ENCODE peak calls at places on chromosomes 13 and 19, in seven cellular contexts. G, X, C, N, J, S and T are unnamed samples.

GRCh38 chr13:113920173-113920572 is 53.7 kb downstream of the C13orf46 start:
- DNase-seq in J (no peak), G (no peak), S (no peak), X (no peak), N (no peak), C (no peak), T (no peak)

GRCh38 chr13:110001622-110002275 is 215.4 kb upstream of the IRS2 start:
- DNase-seq in C (no peak), S (no peak), N (no peak), X (no peak), J (no peak), G (no peak), T (peak)

GRCh38 chr19:12733369-12733896 is 1.1 kb downstream of the TRIR start:
- DNase-seq in G (no peak), N (peak), C (peak), J (peak), S (no peak), X (no peak), T (peak)

GRCh38 chr13:41603917-41604316 is 146.6 kb downstream of the RGCC start:
- DNase-seq in S (no peak), C (no peak), N (peak), G (no peak), J (no peak), X (peak), T (peak)

GRCh38 chr13:27273658-27274425 is 3.2 kb downstream of the RASL11A start:
- DNase-seq in N (no peak), X (no peak), C (no peak), J (no peak), G (no peak), S (no peak), T (peak)

GRCh38 chr19:45526143-45526542 is 18.9 kb downstream of the VASP start:
- DNase-seq in N (peak), C (peak), J (peak), S (peak), X (peak), G (no peak), T (peak)

GRCh38 chr13:74325106-74325505 is 190.9 kb upstream of the KLF12 start:
- DNase-seq in C (peak), J (peak), N (no peak), X (no peak), G (no peak), S (no peak), T (peak)

GRCh38 chr13:57740719-57741118 is 109.2 kb downstream of the PCDH17 start:
- DNase-seq in N (no peak), G (no peak), J (no peak), X (no peak), S (no peak), C (peak), T (no peak)

GRCh38 chr19:45178262-45179062 is at the start of gene BLOC1S3:
- DNase-seq in S (peak), X (peak), C (peak), N (peak), G (peak), J (peak), T (peak)

GRCh38 chr19:34171539-34171876 is 796 bp upstream of the LSM14A start:
- DNase-seq in S (no peak), C (no peak), X (no peak), G (peak), N (peak), J (no peak), T (peak)

GRCh38 chr19:14149509-14149994 is 13.2 kb upstream of the ASF1B start:
- DNase-seq in C (peak), N (no peak), G (no peak), X (no peak), S (no peak), J (no peak), T (no peak)

GRCh38 chr13:108409735-108410134 is 140.2 kb downstream of the TNFSF13B start:
- DNase-seq in G (no peak), X (no peak), C (no peak), N (no peak), S (no peak), J (no peak), T (no peak)

GRCh38 chr13:81395368-81395767 is 1054.4 kb upstream of the SPRY2 start:
- DNase-seq in S (no peak), J (no peak), N (no peak), G (no peak), C (peak), X (peak), T (no peak)

GRCh38 chr13:101453784-101454201 is 1.3 kb downstream of the ITGBL1 start:
- DNase-seq in N (no peak), S (no peak), C (peak), J (no peak), G (no peak), X (no peak), T (no peak)

GRCh38 chr19:12838182-12838890 is at the start of gene MAST1:
- DNase-seq in J (no peak), N (no peak), C (peak), X (peak), S (no peak), G (no peak), T (no peak)

GRCh38 chr13:43864921-43865320 is 14.6 kb downstream of the CCDC122 start:
- DNase-seq in G (no peak), X (no peak), S (no peak), J (no peak), C (no peak), N (no peak), T (no peak)

GRCh38 chr19:41997851-41998229 is 3.8 kb upstream of the ATP1A3 start:
- DNase-seq in N (no peak), C (peak), G (no peak), J (no peak), X (no peak), S (no peak), T (no peak)

GRCh38 chr19:13103961-13104847 is 1.5 kb upstream of the LYL1 start:
- DNase-seq in S (no peak), X (peak), J (no peak), C (peak), G (no peak), N (peak), T (no peak)

GRCh38 chr19:55206664-55207500 is 2.4 kb downstream of the PTPRH start:
- DNase-seq in S (no peak), N (peak), J (peak), C (peak), G (no peak), X (peak), T (peak)

GRCh38 chr19:3268326-3268725 is 43.9 kb downstream of the CELF5 start:
- DNase-seq in S (no peak), X (no peak), G (no peak), N (no peak), J (no peak), C (no peak), T (no peak)

GRCh38 chr19:18875726-18876125 is 20.2 kb downstream of the CERS1 start:
- DNase-seq in G (no peak), J (no peak), S (no peak), N (no peak), X (no peak), C (no peak), T (peak)

GRCh38 chr13:40517486-40518311 is 148.7 kb downstream of the FOXO1 start:
- DNase-seq in G (peak), X (no peak), J (no peak), N (no peak), S (no peak), C (no peak), T (no peak)

GRCh38 chr19:50705422-50706019 is 14.1 kb downstream of the SHANK1 start:
- DNase-seq in C (peak), X (peak), N (peak), J (peak), G (peak), S (no peak), T (peak)

GRCh38 chr13:83184819-83185218 is 697.5 kb downstream of the SLITRK1 start:
- DNase-seq in J (no peak), S (no peak), X (no peak), C (no peak), G (no peak), N (no peak), T (peak)

GRCh38 chr13:32443111-32443510 is 15.2 kb upstream of the N4BP2L1 start:
- DNase-seq in C (peak), X (no peak), J (peak), S (no peak), N (peak), G (peak), T (peak)

GRCh38 chr13:41178040-41178439 is 16.3 kb downstream of the KBTBD7 start:
- DNase-seq in S (no peak), G (no peak), J (no peak), C (no peak), N (no peak), X (no peak), T (peak)

GRCh38 chr13:103238441-103238840 is 172.2 kb upstream of the SLC10A2 start:
- DNase-seq in G (no peak), X (no peak), N (no peak), S (no peak), C (no peak), J (no peak), T (no peak)

GRCh38 chr13:41652735-41653361 is 195.5 kb downstream of the RGCC start:
- DNase-seq in C (peak), N (peak), X (peak), J (peak), G (no peak), S (no peak), T (peak)

GRCh38 chr19:16654151-16654550 is 5.8 kb downstream of the SMIM7 start:
- DNase-seq in G (no peak), C (peak), J (peak), N (peak), X (peak), S (no peak), T (no peak)

GRCh38 chr13:78022164-78022877 is 103.7 kb upstream of the EDNRB start:
- DNase-seq in J (no peak), X (no peak), C (no peak), N (no peak), G (peak), S (no peak), T (peak)

GRCh38 chr19:40191836-40192646 is 815 bp downstream of the MAP3K10 start:
- DNase-seq in J (no peak), C (peak), S (no peak), N (peak), X (peak), G (no peak), T (peak)

GRCh38 chr13:38013676-38014075 is 144.1 kb upstream of the TRPC4 start:
- DNase-seq in J (no peak), X (no peak), S (no peak), N (no peak), C (no peak), G (no peak), T (no peak)

DNA sequence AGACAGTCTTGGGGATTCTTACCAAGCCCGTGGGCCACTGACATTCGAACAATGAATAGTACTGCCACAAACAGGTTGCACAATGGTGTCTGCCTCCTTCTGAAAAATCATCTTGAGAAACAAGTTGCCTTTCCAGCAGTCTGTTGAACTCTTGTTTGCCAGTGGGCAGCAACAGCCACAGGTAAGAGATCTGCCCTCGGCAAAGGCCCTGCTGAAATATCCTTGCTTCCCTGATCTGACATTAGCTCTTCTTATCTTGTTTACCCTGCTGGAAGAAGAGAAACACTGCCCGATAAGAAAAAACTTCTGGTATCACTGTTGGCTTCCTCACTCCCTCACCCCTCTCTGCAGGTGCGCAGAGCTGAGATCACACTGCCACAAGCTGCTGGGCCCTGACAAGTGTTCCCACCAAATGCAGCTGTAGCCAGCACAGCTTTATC is 2.0 kb downstream of the DOCK9 start:
- DNase-seq in X (peak), S (no peak), N (no peak), C (no peak), J (no peak), G (no peak), T (no peak)
- TF ChIP-seq RFX5 in X (no peak), S (no peak), N (no peak), C (no peak), J (no peak), G (no peak), T (no peak)

DNA sequence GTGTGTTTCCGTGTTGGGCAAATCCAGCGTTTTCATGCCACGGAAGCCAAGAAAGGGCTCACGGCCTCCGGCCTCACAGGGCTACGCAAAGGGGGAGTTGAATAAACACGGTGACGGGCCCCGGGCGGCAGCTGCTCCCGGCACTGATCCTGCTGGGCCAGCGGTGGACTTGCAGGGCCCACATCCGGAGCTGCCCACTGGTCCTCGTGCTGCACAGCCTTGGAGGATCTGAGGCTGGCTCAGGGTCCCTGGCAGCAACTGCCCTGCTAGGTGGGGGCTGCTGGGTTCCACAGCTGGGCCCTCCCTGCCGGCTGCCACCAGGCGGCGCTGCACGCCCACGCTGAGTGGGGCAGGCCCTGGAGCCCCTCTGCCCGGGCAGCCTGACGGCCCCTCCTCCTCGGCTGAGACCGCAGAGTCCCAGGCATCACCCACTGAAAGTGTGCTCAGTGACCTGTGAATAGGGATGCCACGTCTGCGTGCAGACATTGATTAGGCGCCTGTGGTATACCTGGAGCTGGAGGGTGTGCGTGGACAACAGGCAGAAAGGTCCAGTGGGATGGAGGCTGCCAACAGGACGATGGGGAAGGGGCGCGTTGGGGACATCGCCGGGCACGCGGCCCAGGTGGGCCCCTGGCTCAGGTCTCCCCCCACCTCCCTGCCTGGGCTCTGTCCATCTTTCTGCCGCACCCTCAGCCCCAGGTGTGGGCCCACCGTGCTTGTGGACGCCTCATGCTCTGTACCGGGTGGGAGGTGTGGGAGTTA is 5.3 kb upstream of the HCN2 start:
- DNase-seq in N (no peak), G (no peak), S (no peak), X (peak), C (peak), J (no peak), T (peak)
- TF ChIP-seq RFX5 in N (no peak), G (no peak), S (no peak), X (no peak), C (no peak), J (no peak), T (no peak)

GRCh38 chr19:28103916-28104315 is 1109.0 kb downstream of the UQCRFS1 start:
- DNase-seq in C (no peak), N (no peak), G (no peak), S (no peak), X (no peak), J (no peak), T (no peak)
- TF ChIP-seq RFX5 in C (no peak), N (no peak), G (no peak), S (no peak), X (no peak), J (no peak), T (no peak)

GRCh38 chr19:15250635-15250993 is 18.4 kb upstream of the EPHX3 start:
- DNase-seq in G (no peak), S (no peak), J (no peak), X (no peak), N (no peak), C (no peak), T (no peak)

GRCh38 chr19:15253076-15253475 is 20.8 kb upstream of the EPHX3 start:
- DNase-seq in C (no peak), J (no peak), N (no peak), S (no peak), X (no peak), G (no peak), T (no peak)

GRCh38 chr19:15252398-15253018 is 20.3 kb upstream of the EPHX3 start:
- DNase-seq in G (no peak), X (no peak), S (no peak), C (no peak), N (no peak), J (no peak), T (peak)

GRCh38 chr19:15251010-15251748 is 18.9 kb upstream of the EPHX3 start:
- DNase-seq in X (no peak), C (no peak), N (no peak), G (no peak), J (no peak), S (no peak), T (peak)

GRCh38 chr19:15251749-15252397 is 19.6 kb upstream of the EPHX3 start:
- DNase-seq in X (peak), S (peak), N (peak), C (peak), G (no peak), J (peak), T (peak)
- TF ChIP-seq RFX5 in X (no peak), S (no peak), N (no peak), C (no peak), G (no peak), J (no peak), T (no peak)

GRCh38 chr13:79387853-79388252 is 18.2 kb downstream of the RBM26 start:
- DNase-seq in S (no peak), J (no peak), X (no peak), C (no peak), G (no peak), N (no peak), T (no peak)

GRCh38 chr13:79382545-79383275 is 23.3 kb downstream of the RBM26 start:
- DNase-seq in C (no peak), S (no peak), G (no peak), N (no peak), J (no peak), X (no peak), T (no peak)

GRCh38 chr13:79384022-79384610 is 21.9 kb downstream of the RBM26 start:
- DNase-seq in G (no peak), J (peak), N (no peak), S (no peak), X (no peak), C (no peak), T (no peak)

GRCh38 chr13:79386125-79386822 is 19.8 kb downstream of the RBM26 start:
- DNase-seq in J (no peak), S (no peak), X (no peak), G (no peak), N (no peak), C (no peak), T (no peak)

DNA sequence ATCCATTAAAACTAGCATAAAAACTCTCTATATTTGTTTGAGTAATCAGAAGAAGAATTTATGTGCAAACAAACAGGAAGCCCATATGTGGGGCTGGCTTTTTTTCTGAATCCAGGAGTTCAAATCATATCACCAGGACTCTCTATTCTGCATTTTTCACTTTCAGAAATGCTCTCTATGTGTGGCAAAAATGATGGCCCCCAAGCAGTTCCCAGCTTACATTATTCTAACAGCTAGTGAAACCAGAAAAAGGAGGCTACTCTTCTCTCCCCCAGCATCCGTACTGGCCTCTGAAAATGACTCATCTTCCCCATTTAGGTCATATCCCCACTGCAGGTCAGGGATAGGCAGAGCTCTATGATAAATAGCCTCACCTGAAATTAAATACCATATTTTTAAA is 20.4 kb downstream of the RBM26 start:
- DNase-seq in N (no peak), S (no peak), J (no peak), C (no peak), X (no peak), G (peak), T (no peak)
- TF ChIP-seq RFX5 in N (no peak), S (no peak), J (no peak), C (no peak), X (no peak), G (no peak), T (no peak)

DNA sequence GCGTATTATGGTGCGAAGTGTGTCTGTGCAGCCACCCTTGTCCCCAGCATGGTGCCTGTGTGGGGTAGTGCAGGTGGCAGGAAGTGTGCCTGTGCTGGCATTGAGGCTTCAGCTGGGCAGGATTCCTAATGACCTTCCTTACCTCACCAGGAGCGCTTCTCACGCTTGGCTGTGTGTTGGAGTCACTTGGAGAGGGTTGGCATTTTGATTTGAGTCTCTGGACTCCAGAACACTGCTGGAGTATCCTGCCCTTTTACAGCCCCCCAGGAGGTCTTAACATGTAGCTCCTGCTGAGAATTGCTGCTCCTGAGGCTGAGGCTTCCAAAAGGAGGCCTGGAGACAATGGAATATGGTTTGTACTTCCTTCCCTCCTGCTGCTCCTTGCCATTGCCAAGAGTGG is 87.0 kb downstream of the ARHGEF7 start:
- DNase-seq in G (no peak), S (no peak), N (no peak), C (no peak), X (no peak), J (no peak), T (no peak)
- TF ChIP-seq RFX5 in G (no peak), S (no peak), N (no peak), C (no peak), X (no peak), J (no peak), T (no peak)

GRCh38 chr13:98543380-98544104 is 33.4 kb downstream of the STK24 start:
- DNase-seq in G (no peak), N (no peak), J (no peak), C (no peak), S (no peak), X (no peak), T (no peak)
- TF ChIP-seq RFX5 in G (no peak), N (no peak), J (no peak), C (no peak), S (no peak), X (no peak), T (no peak)